ENCODE peak calls at places on chromosomes 4 and X, in nine cellular contexts. J is neural progenitor cell, S is hepatocyte, L is GM23338, W is SK-N-SH, H is PC-3, V is GM23248, N is OCI-LY7, I is HCT116. Q is an unnamed sample.

GRCh38 chr4:168384437-168385141 is 66.0 kb upstream of the DDX60 start:
- DNase-seq in J (no peak), S (peak), L (no peak), W (no peak), H (no peak), V (peak), N (no peak), I (no peak), Q (no peak)

GRCh38 chrX:130738638-130739195 is 164.3 kb downstream of the ENOX2 start:
- DNase-seq in J (peak), S (no peak), L (peak), W (no peak), H (no peak), V (no peak), N (no peak), I (no peak), Q (no peak)

GRCh38 chrX:68196939-68197791 is 236.1 kb downstream of the OPHN1 start:
- DNase-seq in J (peak), S (peak), L (peak), W (peak), H (peak), V (peak), N (peak), I (peak), Q (peak)

GRCh38 chr4:78671812-78672440 is 104.2 kb upstream of the BMP2K start:
- DNase-seq in J (no peak), S (no peak), L (no peak), W (no peak), H (no peak), V (no peak), N (no peak), I (no peak), Q (no peak)

GRCh38 chrX:140765043-140765784 is 55.7 kb downstream of the LINC00632 start:
- DNase-seq in J (peak), S (peak), L (peak), W (no peak), H (peak), V (peak), N (no peak), I (no peak), Q (no peak)

GRCh38 chr4:169268951-169269781 is 1.6 kb downstream of the SH3RF1 start:
- DNase-seq in J (peak), S (peak), L (no peak), W (no peak), H (peak), V (peak), N (no peak), I (no peak), Q (no peak)

GRCh38 chr4:133776961-133777360 is 424.6 kb downstream of the PABPC4L start:
- DNase-seq in J (no peak), S (no peak), L (no peak), W (no peak), H (no peak), V (no peak), N (no peak), I (no peak), Q (no peak)

GRCh38 chrX:73850124-73851013 is 287.4 kb downstream of the CHIC1 start:
- DNase-seq in J (peak), S (peak), L (peak), W (peak), H (peak), V (peak), N (no peak), I (peak), Q (peak)

GRCh38 chrX:108366644-108367406 is 71.4 kb downstream of the COL4A6 start:
- DNase-seq in J (peak), S (no peak), L (no peak), W (no peak), H (no peak), V (no peak), N (no peak), I (no peak), Q (no peak)

GRCh38 chr4:116122131-116122530 is 963.2 kb downstream of the TRAM1L1 start:
- DNase-seq in J (no peak), S (peak), L (no peak), W (no peak), H (peak), V (peak), N (no peak), I (no peak), Q (no peak)

GRCh38 chrX:129622757-129623301 is 31.9 kb downstream of the APLN start:
- DNase-seq in J (peak), S (peak), L (peak), W (no peak), H (no peak), V (no peak), N (no peak), I (no peak), Q (no peak)

GRCh38 chr4:78928835-78929234 is 10.4 kb downstream of the PAQR3 start:
- DNase-seq in J (no peak), S (no peak), L (no peak), W (no peak), H (no peak), V (no peak), N (no peak), I (no peak), Q (no peak)

GRCh38 chrX:3124041-3124440 is 82.8 kb downstream of the ARSF start:
- DNase-seq in J (no peak), S (no peak), L (no peak), W (no peak), H (no peak), V (no peak), N (no peak), I (no peak), Q (no peak)

GRCh38 chr4:182895791-182896292 is 21.3 kb downstream of the DCTD start:
- DNase-seq in J (no peak), S (peak), L (no peak), W (no peak), H (no peak), V (no peak), N (no peak), I (no peak), Q (no peak)

GRCh38 chr4:36138221-36138620 is 106.1 kb downstream of the ARAP2 start:
- DNase-seq in J (no peak), S (no peak), L (no peak), W (no peak), H (peak), V (no peak), N (no peak), I (no peak), Q (no peak)

GRCh38 chr4:121070696-121071639 is 1.4 kb downstream of the NDNF start:
- DNase-seq in J (peak), S (peak), L (peak), W (peak), H (no peak), V (peak), N (no peak), I (no peak), Q (peak)

GRCh38 chr4:121071640-121072037 is 696 bp downstream of the NDNF start:
- DNase-seq in J (peak), S (no peak), L (no peak), W (peak), H (no peak), V (no peak), N (no peak), I (no peak), Q (no peak)

GRCh38 chr4:121072080-121072835 is at the start of gene NDNF:
- DNase-seq in J (peak), S (peak), L (peak), W (peak), H (no peak), V (peak), N (no peak), I (no peak), Q (peak)

GRCh38 chr4:121073672-121074386 is 1.5 kb upstream of the NDNF start:
- DNase-seq in J (no peak), S (peak), L (peak), W (no peak), H (no peak), V (no peak), N (no peak), I (no peak), Q (peak)

DNA sequence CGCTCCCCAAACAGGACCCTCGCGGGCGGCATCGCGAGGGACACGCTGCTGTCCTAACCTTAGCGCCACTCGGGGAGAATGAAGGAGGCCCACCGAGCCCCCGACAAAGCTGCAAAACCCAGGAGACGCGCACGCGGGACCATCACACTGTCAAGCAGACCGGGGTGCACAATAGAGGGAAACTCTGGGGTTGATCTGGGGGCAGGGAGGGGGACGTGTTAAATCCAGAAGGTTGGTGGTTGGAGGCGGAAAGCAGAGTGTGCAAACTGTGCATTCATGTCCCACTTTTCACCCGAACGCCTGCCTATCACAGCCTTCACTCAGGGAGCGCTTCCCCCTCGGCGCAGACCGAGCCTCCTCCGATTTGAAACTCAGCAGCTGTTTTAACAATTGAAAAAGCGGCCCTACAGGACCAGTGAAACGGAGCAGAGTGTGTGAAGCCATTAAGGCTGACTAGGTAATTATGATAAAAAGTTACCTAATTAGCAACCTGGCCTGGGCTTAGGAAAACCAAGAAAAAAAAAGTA is 564 bp upstream of the NDNF start:
- DNase-seq in J (peak), S (peak), L (peak), W (peak), H (no peak), V (peak), N (no peak), I (no peak), Q (peak)
- TF ChIP-seq EZH2phosphoT487 in J (no peak), S (no peak), L (no peak), W (no peak), H (no peak), V (peak), N (no peak), I (no peak), Q (no peak)

DNA sequence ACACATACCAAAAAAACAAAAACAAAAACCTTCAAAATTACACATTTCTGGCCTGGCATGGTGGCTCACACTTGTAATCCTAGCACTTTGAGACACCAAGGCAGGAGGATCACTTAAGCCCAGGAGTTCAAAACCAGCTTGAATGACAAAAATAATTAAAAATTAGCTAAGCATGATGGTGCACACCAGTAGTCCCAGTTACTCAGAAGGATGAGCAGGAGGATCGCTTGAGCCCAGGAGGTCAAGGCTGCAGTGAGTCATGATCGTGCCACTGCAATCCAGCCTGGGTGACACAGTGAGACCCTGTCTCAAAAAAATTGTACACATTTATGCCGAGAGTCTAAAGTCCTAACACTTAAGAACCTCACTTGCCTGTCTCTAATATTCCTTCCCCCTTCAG is 18.3 kb downstream of the SLC39A8 start:
- DNase-seq in J (no peak), S (no peak), L (no peak), W (no peak), H (no peak), V (no peak), N (no peak), I (no peak), Q (no peak)
- TF ChIP-seq EZH2phosphoT487 in J (no peak), S (no peak), L (no peak), W (no peak), H (no peak), V (no peak), N (no peak), I (no peak), Q (no peak)

GRCh38 chr4:137934921-137935320 is 307.2 kb downstream of the SLC7A11 start:
- DNase-seq in J (peak), S (no peak), L (no peak), W (no peak), H (no peak), V (no peak), N (no peak), I (no peak), Q (no peak)
- TF ChIP-seq EZH2phosphoT487 in J (no peak), S (no peak), L (no peak), W (no peak), H (no peak), V (no peak), N (no peak), I (no peak), Q (no peak)

DNA sequence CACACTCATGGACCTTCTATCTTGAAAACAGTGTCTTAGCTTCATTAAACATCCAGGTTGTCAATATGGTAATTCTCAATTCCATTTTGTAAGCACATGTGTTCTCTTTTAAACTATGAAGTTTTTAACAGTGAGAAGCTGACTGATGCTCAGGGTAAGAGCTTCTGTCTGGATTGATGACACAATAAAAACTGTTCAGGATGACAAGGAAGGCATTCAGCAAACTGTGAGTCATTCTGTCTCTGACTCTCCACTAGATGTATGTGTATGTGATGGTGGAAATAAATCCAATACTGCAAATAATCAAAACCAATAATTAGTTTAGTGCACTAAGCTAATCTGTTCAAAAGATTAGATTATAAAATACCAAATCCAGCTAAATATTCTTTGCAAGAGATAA is 115.3 kb upstream of the ARX start:
- DNase-seq in J (no peak), S (no peak), L (no peak), W (no peak), H (peak), V (peak), N (no peak), I (no peak), Q (no peak)
- TF ChIP-seq EZH2phosphoT487 in J (no peak), S (no peak), L (no peak), W (no peak), H (no peak), V (no peak), N (no peak), I (no peak), Q (no peak)

GRCh38 chr4:138406881-138407280 is 164.7 kb upstream of the SLC7A11 start:
- DNase-seq in J (no peak), S (no peak), L (no peak), W (no peak), H (no peak), V (peak), N (no peak), I (no peak), Q (no peak)
- TF ChIP-seq EZH2phosphoT487 in J (no peak), S (no peak), L (no peak), W (no peak), H (no peak), V (no peak), N (no peak), I (no peak), Q (no peak)

Q was measured in MM.1S.